ENCODE peak calls at places on chromosomes 12 and 14, in four cellular contexts. One of them, this sample, is unnamed.

GRCh38 chr12:99649551-99649950 is 2.0 kb downstream of the GARIN6 start:
- DNase-seq in stimulated activated naive CD8-positive, alpha-beta T cell treated with anti-CD3 and anti-CD28 coated beads, Interleukin-15, amount 100 ng/mL, for 72 hours: no peak
- DNase-seq in activated T-helper 1 cell treated with Interleukin-2 at 50 U/mL for 16 hours: no peak
- DNase-seq in substantia nigra: no peak
- DNase-seq in this sample: no peak

GRCh38 chr14:89466460-89466859 is 49.4 kb upstream of the FOXN3 start:
- DNase-seq in stimulated activated naive CD8-positive, alpha-beta T cell treated with anti-CD3 and anti-CD28 coated beads, Interleukin-15, amount 100 ng/mL, for 72 hours: peak; percentile 53
- DNase-seq in activated T-helper 1 cell treated with Interleukin-2 at 50 U/mL for 16 hours: no peak
- DNase-seq in substantia nigra: no peak
- DNase-seq in this sample: no peak

GRCh38 chr12:122100568-122100967 is 22.0 kb downstream of the MLXIP start:
- DNase-seq in stimulated activated naive CD8-positive, alpha-beta T cell treated with anti-CD3 and anti-CD28 coated beads, Interleukin-15, amount 100 ng/mL, for 72 hours: no peak
- DNase-seq in activated T-helper 1 cell treated with Interleukin-2 at 50 U/mL for 16 hours: no peak
- DNase-seq in substantia nigra: no peak
- DNase-seq in this sample: no peak

GRCh38 chr14:22532345-22533056 is 56.5 kb downstream of the DAD1 start:
- DNase-seq in stimulated activated naive CD8-positive, alpha-beta T cell treated with anti-CD3 and anti-CD28 coated beads, Interleukin-15, amount 100 ng/mL, for 72 hours: no peak
- DNase-seq in activated T-helper 1 cell treated with Interleukin-2 at 50 U/mL for 16 hours: no peak
- DNase-seq in substantia nigra: no peak
- DNase-seq in this sample: no peak

GRCh38 chr12:49518914-49519573 is 19.8 kb upstream of the KCNH3 start:
- DNase-seq in stimulated activated naive CD8-positive, alpha-beta T cell treated with anti-CD3 and anti-CD28 coated beads, Interleukin-15, amount 100 ng/mL, for 72 hours: no peak
- DNase-seq in activated T-helper 1 cell treated with Interleukin-2 at 50 U/mL for 16 hours: no peak
- DNase-seq in substantia nigra: no peak
- DNase-seq in this sample: no peak

GRCh38 chr12:80946591-80946990 is 8.9 kb upstream of the LIN7A start:
- DNase-seq in stimulated activated naive CD8-positive, alpha-beta T cell treated with anti-CD3 and anti-CD28 coated beads, Interleukin-15, amount 100 ng/mL, for 72 hours: no peak
- DNase-seq in activated T-helper 1 cell treated with Interleukin-2 at 50 U/mL for 16 hours: no peak
- DNase-seq in substantia nigra: no peak
- DNase-seq in this sample: no peak

GRCh38 chr12:20602671-20603402 is 92.3 kb upstream of the SLCO1C1 start:
- DNase-seq in stimulated activated naive CD8-positive, alpha-beta T cell treated with anti-CD3 and anti-CD28 coated beads, Interleukin-15, amount 100 ng/mL, for 72 hours: no peak
- DNase-seq in activated T-helper 1 cell treated with Interleukin-2 at 50 U/mL for 16 hours: no peak
- DNase-seq in substantia nigra: no peak
- DNase-seq in this sample: no peak

GRCh38 chr12:85784096-85784720 is 52.0 kb downstream of the RASSF9 start:
- DNase-seq in stimulated activated naive CD8-positive, alpha-beta T cell treated with anti-CD3 and anti-CD28 coated beads, Interleukin-15, amount 100 ng/mL, for 72 hours: no peak
- DNase-seq in activated T-helper 1 cell treated with Interleukin-2 at 50 U/mL for 16 hours: no peak
- DNase-seq in substantia nigra: no peak
- DNase-seq in this sample: no peak

GRCh38 chr12:58443273-58443980 is 476.9 kb downstream of the LRIG3 start:
- DNase-seq in stimulated activated naive CD8-positive, alpha-beta T cell treated with anti-CD3 and anti-CD28 coated beads, Interleukin-15, amount 100 ng/mL, for 72 hours: no peak
- DNase-seq in activated T-helper 1 cell treated with Interleukin-2 at 50 U/mL for 16 hours: no peak
- DNase-seq in substantia nigra: no peak
- DNase-seq in this sample: no peak

GRCh38 chr12:27973487-27973890 is 956 bp upstream of the PTHLH start:
- DNase-seq in stimulated activated naive CD8-positive, alpha-beta T cell treated with anti-CD3 and anti-CD28 coated beads, Interleukin-15, amount 100 ng/mL, for 72 hours: no peak
- DNase-seq in activated T-helper 1 cell treated with Interleukin-2 at 50 U/mL for 16 hours: no peak
- DNase-seq in substantia nigra: no peak
- DNase-seq in this sample: no peak

GRCh38 chr14:96117101-96117897 is 78.1 kb downstream of the C14orf132 start:
- DNase-seq in stimulated activated naive CD8-positive, alpha-beta T cell treated with anti-CD3 and anti-CD28 coated beads, Interleukin-15, amount 100 ng/mL, for 72 hours: no peak
- DNase-seq in activated T-helper 1 cell treated with Interleukin-2 at 50 U/mL for 16 hours: no peak
- DNase-seq in substantia nigra: no peak
- DNase-seq in this sample: no peak

GRCh38 chr12:121465921-121466799 is 66.2 kb downstream of the RNF34 start:
- DNase-seq in stimulated activated naive CD8-positive, alpha-beta T cell treated with anti-CD3 and anti-CD28 coated beads, Interleukin-15, amount 100 ng/mL, for 72 hours: peak; percentile 38
- DNase-seq in activated T-helper 1 cell treated with Interleukin-2 at 50 U/mL for 16 hours: peak; percentile 43
- DNase-seq in substantia nigra: no peak
- DNase-seq in this sample: no peak

GRCh38 chr14:96102071-96102856 is 63.1 kb downstream of the C14orf132 start:
- DNase-seq in stimulated activated naive CD8-positive, alpha-beta T cell treated with anti-CD3 and anti-CD28 coated beads, Interleukin-15, amount 100 ng/mL, for 72 hours: no peak
- DNase-seq in activated T-helper 1 cell treated with Interleukin-2 at 50 U/mL for 16 hours: no peak
- DNase-seq in substantia nigra: no peak
- DNase-seq in this sample: no peak

GRCh38 chr12:114780746-114781399 is 96.9 kb upstream of the TBX3 start:
- DNase-seq in stimulated activated naive CD8-positive, alpha-beta T cell treated with anti-CD3 and anti-CD28 coated beads, Interleukin-15, amount 100 ng/mL, for 72 hours: no peak
- DNase-seq in activated T-helper 1 cell treated with Interleukin-2 at 50 U/mL for 16 hours: no peak
- DNase-seq in substantia nigra: no peak
- DNase-seq in this sample: no peak

GRCh38 chr12:23810327-23810902 is 139.1 kb downstream of the SOX5 start:
- DNase-seq in stimulated activated naive CD8-positive, alpha-beta T cell treated with anti-CD3 and anti-CD28 coated beads, Interleukin-15, amount 100 ng/mL, for 72 hours: no peak
- DNase-seq in activated T-helper 1 cell treated with Interleukin-2 at 50 U/mL for 16 hours: no peak
- DNase-seq in substantia nigra: no peak
- DNase-seq in this sample: no peak

GRCh38 chr12:98344630-98345029 is 170.8 kb upstream of the TMPO start:
- DNase-seq in stimulated activated naive CD8-positive, alpha-beta T cell treated with anti-CD3 and anti-CD28 coated beads, Interleukin-15, amount 100 ng/mL, for 72 hours: no peak
- DNase-seq in activated T-helper 1 cell treated with Interleukin-2 at 50 U/mL for 16 hours: no peak
- DNase-seq in substantia nigra: no peak
- DNase-seq in this sample: no peak

GRCh38 chr12:3138896-3139590 is 61.9 kb downstream of the TSPAN9 start:
- DNase-seq in stimulated activated naive CD8-positive, alpha-beta T cell treated with anti-CD3 and anti-CD28 coated beads, Interleukin-15, amount 100 ng/mL, for 72 hours: no peak
- DNase-seq in activated T-helper 1 cell treated with Interleukin-2 at 50 U/mL for 16 hours: no peak
- DNase-seq in substantia nigra: no peak
- DNase-seq in this sample: no peak

GRCh38 chr12:100061814-100062213 is 77.1 kb upstream of the ANKS1B start:
- DNase-seq in stimulated activated naive CD8-positive, alpha-beta T cell treated with anti-CD3 and anti-CD28 coated beads, Interleukin-15, amount 100 ng/mL, for 72 hours: no peak
- DNase-seq in activated T-helper 1 cell treated with Interleukin-2 at 50 U/mL for 16 hours: no peak
- DNase-seq in substantia nigra: no peak
- DNase-seq in this sample: no peak

GRCh38 chr12:19755141-19755540 is 315.8 kb downstream of the AEBP2 start:
- DNase-seq in stimulated activated naive CD8-positive, alpha-beta T cell treated with anti-CD3 and anti-CD28 coated beads, Interleukin-15, amount 100 ng/mL, for 72 hours: no peak
- DNase-seq in activated T-helper 1 cell treated with Interleukin-2 at 50 U/mL for 16 hours: no peak
- DNase-seq in substantia nigra: no peak
- DNase-seq in this sample: no peak

GRCh38 chr14:59490756-59491155 is 6.4 kb downstream of the JKAMP start:
- DNase-seq in stimulated activated naive CD8-positive, alpha-beta T cell treated with anti-CD3 and anti-CD28 coated beads, Interleukin-15, amount 100 ng/mL, for 72 hours: no peak
- DNase-seq in activated T-helper 1 cell treated with Interleukin-2 at 50 U/mL for 16 hours: no peak
- DNase-seq in substantia nigra: no peak
- DNase-seq in this sample: no peak

GRCh38 chr12:15601210-15601800 is 187.9 kb downstream of the EPS8 start:
- DNase-seq in stimulated activated naive CD8-positive, alpha-beta T cell treated with anti-CD3 and anti-CD28 coated beads, Interleukin-15, amount 100 ng/mL, for 72 hours: no peak
- DNase-seq in activated T-helper 1 cell treated with Interleukin-2 at 50 U/mL for 16 hours: no peak
- DNase-seq in substantia nigra: no peak
- DNase-seq in this sample: no peak

GRCh38 chr14:96238676-96239075 is 17.3 kb upstream of the BDKRB1 start:
- DNase-seq in stimulated activated naive CD8-positive, alpha-beta T cell treated with anti-CD3 and anti-CD28 coated beads, Interleukin-15, amount 100 ng/mL, for 72 hours: no peak
- DNase-seq in activated T-helper 1 cell treated with Interleukin-2 at 50 U/mL for 16 hours: no peak
- DNase-seq in substantia nigra: no peak
- DNase-seq in this sample: no peak

GRCh38 chr14:94485944-94486841 is 10.2 kb upstream of the SERPINA9 start:
- DNase-seq in stimulated activated naive CD8-positive, alpha-beta T cell treated with anti-CD3 and anti-CD28 coated beads, Interleukin-15, amount 100 ng/mL, for 72 hours: peak; percentile 42
- DNase-seq in activated T-helper 1 cell treated with Interleukin-2 at 50 U/mL for 16 hours: peak; percentile 11
- DNase-seq in substantia nigra: peak; percentile 3
- DNase-seq in this sample: peak; percentile 23

GRCh38 chr12:70543444-70543843 is 93.8 kb downstream of the PTPRB start:
- DNase-seq in stimulated activated naive CD8-positive, alpha-beta T cell treated with anti-CD3 and anti-CD28 coated beads, Interleukin-15, amount 100 ng/mL, for 72 hours: no peak
- DNase-seq in activated T-helper 1 cell treated with Interleukin-2 at 50 U/mL for 16 hours: no peak
- DNase-seq in substantia nigra: no peak
- DNase-seq in this sample: no peak

GRCh38 chr12:47812797-47813490 is 6.8 kb downstream of the HDAC7 start:
- DNase-seq in stimulated activated naive CD8-positive, alpha-beta T cell treated with anti-CD3 and anti-CD28 coated beads, Interleukin-15, amount 100 ng/mL, for 72 hours: peak; percentile 97
- DNase-seq in activated T-helper 1 cell treated with Interleukin-2 at 50 U/mL for 16 hours: peak; percentile 85
- DNase-seq in substantia nigra: peak; percentile 44
- DNase-seq in this sample: peak; percentile 94

GRCh38 chr14:54533100-54533499 is 23.4 kb downstream of the CGRRF1 start:
- DNase-seq in stimulated activated naive CD8-positive, alpha-beta T cell treated with anti-CD3 and anti-CD28 coated beads, Interleukin-15, amount 100 ng/mL, for 72 hours: no peak
- DNase-seq in activated T-helper 1 cell treated with Interleukin-2 at 50 U/mL for 16 hours: no peak
- DNase-seq in substantia nigra: no peak
- DNase-seq in this sample: no peak

GRCh38 chr12:49825971-49826421 is 2.2 kb downstream of the NCKAP5L start:
- DNase-seq in stimulated activated naive CD8-positive, alpha-beta T cell treated with anti-CD3 and anti-CD28 coated beads, Interleukin-15, amount 100 ng/mL, for 72 hours: no peak
- DNase-seq in activated T-helper 1 cell treated with Interleukin-2 at 50 U/mL for 16 hours: no peak
- DNase-seq in substantia nigra: no peak
- DNase-seq in this sample: no peak

GRCh38 chr14:73472182-73473114 is 14.1 kb upstream of the NUMB start:
- DNase-seq in stimulated activated naive CD8-positive, alpha-beta T cell treated with anti-CD3 and anti-CD28 coated beads, Interleukin-15, amount 100 ng/mL, for 72 hours: peak; percentile 20
- DNase-seq in activated T-helper 1 cell treated with Interleukin-2 at 50 U/mL for 16 hours: no peak
- DNase-seq in substantia nigra: no peak
- DNase-seq in this sample: no peak

GRCh38 chr12:121709478-121709890 is 3.1 kb upstream of the TMEM120B start:
- DNase-seq in stimulated activated naive CD8-positive, alpha-beta T cell treated with anti-CD3 and anti-CD28 coated beads, Interleukin-15, amount 100 ng/mL, for 72 hours: no peak
- DNase-seq in activated T-helper 1 cell treated with Interleukin-2 at 50 U/mL for 16 hours: no peak
- DNase-seq in substantia nigra: no peak
- DNase-seq in this sample: no peak

GRCh38 chr14:104723651-104724406 is at the start of gene ADSS1:
- DNase-seq in stimulated activated naive CD8-positive, alpha-beta T cell treated with anti-CD3 and anti-CD28 coated beads, Interleukin-15, amount 100 ng/mL, for 72 hours: peak; percentile 63
- DNase-seq in activated T-helper 1 cell treated with Interleukin-2 at 50 U/mL for 16 hours: peak; percentile 40
- DNase-seq in substantia nigra: peak; percentile 64
- DNase-seq in this sample: peak; percentile 43

GRCh38 chr12:25648460-25648859 is 95.4 kb upstream of the LMNTD1 start:
- DNase-seq in stimulated activated naive CD8-positive, alpha-beta T cell treated with anti-CD3 and anti-CD28 coated beads, Interleukin-15, amount 100 ng/mL, for 72 hours: no peak
- DNase-seq in activated T-helper 1 cell treated with Interleukin-2 at 50 U/mL for 16 hours: no peak
- DNase-seq in substantia nigra: no peak
- DNase-seq in this sample: no peak

GRCh38 chr14:96888593-96888992 is 91.4 kb downstream of the VRK1 start:
- DNase-seq in stimulated activated naive CD8-positive, alpha-beta T cell treated with anti-CD3 and anti-CD28 coated beads, Interleukin-15, amount 100 ng/mL, for 72 hours: no peak
- DNase-seq in activated T-helper 1 cell treated with Interleukin-2 at 50 U/mL for 16 hours: no peak
- DNase-seq in substantia nigra: no peak
- DNase-seq in this sample: no peak

GRCh38 chr14:32826404-32827082 is 112.1 kb upstream of the NPAS3 start:
- DNase-seq in stimulated activated naive CD8-positive, alpha-beta T cell treated with anti-CD3 and anti-CD28 coated beads, Interleukin-15, amount 100 ng/mL, for 72 hours: no peak
- DNase-seq in activated T-helper 1 cell treated with Interleukin-2 at 50 U/mL for 16 hours: no peak
- DNase-seq in substantia nigra: peak; percentile 39
- DNase-seq in this sample: no peak

GRCh38 chr14:47442206-47442605 is 233.2 kb downstream of the MDGA2 start:
- DNase-seq in stimulated activated naive CD8-positive, alpha-beta T cell treated with anti-CD3 and anti-CD28 coated beads, Interleukin-15, amount 100 ng/mL, for 72 hours: no peak
- DNase-seq in activated T-helper 1 cell treated with Interleukin-2 at 50 U/mL for 16 hours: no peak
- DNase-seq in substantia nigra: no peak
- DNase-seq in this sample: no peak

GRCh38 chr12:65854629-65855028 is 30.3 kb downstream of the HMGA2 start:
- DNase-seq in stimulated activated naive CD8-positive, alpha-beta T cell treated with anti-CD3 and anti-CD28 coated beads, Interleukin-15, amount 100 ng/mL, for 72 hours: no peak
- DNase-seq in activated T-helper 1 cell treated with Interleukin-2 at 50 U/mL for 16 hours: no peak
- DNase-seq in substantia nigra: no peak
- DNase-seq in this sample: no peak

GRCh38 chr12:105860556-105861207 is 278.1 kb downstream of the NUAK1 start:
- DNase-seq in stimulated activated naive CD8-positive, alpha-beta T cell treated with anti-CD3 and anti-CD28 coated beads, Interleukin-15, amount 100 ng/mL, for 72 hours: no peak
- DNase-seq in activated T-helper 1 cell treated with Interleukin-2 at 50 U/mL for 16 hours: no peak
- DNase-seq in substantia nigra: no peak
- DNase-seq in this sample: no peak

GRCh38 chr12:2944401-2945047 is 14.7 kb upstream of the TEAD4 start:
- DNase-seq in stimulated activated naive CD8-positive, alpha-beta T cell treated with anti-CD3 and anti-CD28 coated beads, Interleukin-15, amount 100 ng/mL, for 72 hours: peak; percentile 64
- DNase-seq in activated T-helper 1 cell treated with Interleukin-2 at 50 U/mL for 16 hours: peak; percentile 4
- DNase-seq in substantia nigra: peak; percentile 9
- DNase-seq in this sample: no peak

GRCh38 chr12:107670999-107671643 is 14.5 kb upstream of the PWP1 start:
- DNase-seq in stimulated activated naive CD8-positive, alpha-beta T cell treated with anti-CD3 and anti-CD28 coated beads, Interleukin-15, amount 100 ng/mL, for 72 hours: peak; percentile 29
- DNase-seq in activated T-helper 1 cell treated with Interleukin-2 at 50 U/mL for 16 hours: no peak
- DNase-seq in substantia nigra: no peak
- DNase-seq in this sample: no peak